ENCODE peak calls at places on chromosomes 4 and X, in nine cellular contexts. One of them, this sample, is unnamed. For H3K36me3, H4K20me1 and H3K9me2, the result is how much of the 10 kb centered on the place peaks cover.

GRCh38 chrX:40867352-40867751 is 132.0 kb upstream of the MED14 start:
- DNase-seq in PC-3: peak
- DNase-seq in PC-9: peak
- DNase-seq in GM23338: no peak
- DNase-seq in HCT116: peak
- DNase-seq in SK-N-SH: no peak
- DNase-seq in GM23248: peak
- DNase-seq in hepatocyte: peak
- DNase-seq in MM.1S: no peak
- DNase-seq in this sample: no peak

GRCh38 chr4:6066191-6066590 is 48.0 kb upstream of the C4orf50 start:
- DNase-seq in MM.1S: no peak
- DNase-seq in HCT116: no peak
- DNase-seq in GM23248: no peak
- DNase-seq in PC-9: no peak
- DNase-seq in PC-3: no peak
- DNase-seq in SK-N-SH: no peak
- DNase-seq in hepatocyte: no peak
- DNase-seq in GM23338: no peak
- DNase-seq in this sample: no peak

GRCh38 chrX:37825225-37825842 is 22.0 kb downstream of the DYNLT3 start:
- DNase-seq in MM.1S: peak
- DNase-seq in hepatocyte: peak
- DNase-seq in HCT116: peak
- DNase-seq in PC-3: peak
- DNase-seq in SK-N-SH: peak
- DNase-seq in GM23248: peak
- DNase-seq in GM23338: peak
- DNase-seq in PC-9: no peak
- DNase-seq in this sample: peak

GRCh38 chr4:100486496-100486895 is 31.3 kb downstream of the EMCN start:
- DNase-seq in SK-N-SH: no peak
- DNase-seq in GM23338: peak
- DNase-seq in GM23248: no peak
- DNase-seq in MM.1S: peak
- DNase-seq in PC-9: no peak
- DNase-seq in hepatocyte: no peak
- DNase-seq in PC-3: no peak
- DNase-seq in HCT116: no peak
- DNase-seq in this sample: no peak

GRCh38 chr4:74327751-74328150 is 19.5 kb downstream of the EPGN start:
- DNase-seq in hepatocyte: no peak
- DNase-seq in HCT116: no peak
- DNase-seq in PC-3: peak
- DNase-seq in SK-N-SH: no peak
- DNase-seq in GM23248: peak
- DNase-seq in PC-9: no peak
- DNase-seq in MM.1S: no peak
- DNase-seq in GM23338: no peak
- DNase-seq in this sample: no peak

GRCh38 chr4:103996637-103997036 is 276.9 kb upstream of the TACR3 start:
- DNase-seq in PC-9: peak
- DNase-seq in PC-3: peak
- DNase-seq in GM23338: peak
- DNase-seq in SK-N-SH: no peak
- DNase-seq in GM23248: peak
- DNase-seq in HCT116: peak
- DNase-seq in MM.1S: no peak
- DNase-seq in hepatocyte: peak
- DNase-seq in this sample: no peak

GRCh38 chr4:79983431-79983830 is 89.6 kb downstream of the ANTXR2 start:
- DNase-seq in GM23248: no peak
- DNase-seq in MM.1S: no peak
- DNase-seq in HCT116: no peak
- DNase-seq in PC-9: no peak
- DNase-seq in SK-N-SH: no peak
- DNase-seq in hepatocyte: no peak
- DNase-seq in GM23338: no peak
- DNase-seq in PC-3: no peak
- DNase-seq in this sample: no peak

GRCh38 chr4:122854860-122855259 is 28.2 kb downstream of the FGF2 start:
- DNase-seq in HCT116: no peak
- DNase-seq in PC-9: peak
- DNase-seq in PC-3: no peak
- DNase-seq in hepatocyte: no peak
- DNase-seq in GM23338: no peak
- DNase-seq in MM.1S: no peak
- DNase-seq in GM23248: no peak
- DNase-seq in SK-N-SH: no peak
- DNase-seq in this sample: no peak

GRCh38 chrX:69988955-69989394 is 60.8 kb downstream of the AWAT2 start:
- DNase-seq in PC-3: no peak
- DNase-seq in SK-N-SH: no peak
- DNase-seq in MM.1S: no peak
- DNase-seq in HCT116: peak
- DNase-seq in GM23248: no peak
- DNase-seq in hepatocyte: no peak
- DNase-seq in PC-9: no peak
- DNase-seq in GM23338: no peak
- DNase-seq in this sample: no peak

GRCh38 chrX:15301924-15302323 is 13.5 kb downstream of the ASB11 start:
- DNase-seq in HCT116: no peak
- DNase-seq in hepatocyte: peak
- DNase-seq in MM.1S: no peak
- DNase-seq in PC-9: no peak
- DNase-seq in SK-N-SH: no peak
- DNase-seq in PC-3: no peak
- DNase-seq in GM23248: peak
- DNase-seq in GM23338: no peak
- DNase-seq in this sample: no peak

GRCh38 chr4:73507541-73507940 is 26.0 kb downstream of the AFM start:
- DNase-seq in MM.1S: no peak
- DNase-seq in hepatocyte: no peak
- DNase-seq in HCT116: no peak
- DNase-seq in GM23248: no peak
- DNase-seq in GM23338: no peak
- DNase-seq in SK-N-SH: no peak
- DNase-seq in PC-3: no peak
- DNase-seq in PC-9: no peak
- DNase-seq in this sample: no peak

GRCh38 chr4:8538703-8539567 is 41.3 kb upstream of the GPR78 start:
- DNase-seq in SK-N-SH: no peak
- DNase-seq in HCT116: peak
- DNase-seq in PC-9: peak
- DNase-seq in PC-3: peak
- DNase-seq in GM23338: no peak
- DNase-seq in GM23248: peak
- DNase-seq in hepatocyte: no peak
- DNase-seq in MM.1S: no peak
- DNase-seq in this sample: no peak

GRCh38 chr4:15262396-15262795 is 165.4 kb upstream of the C1QTNF7 start:
- DNase-seq in hepatocyte: no peak
- DNase-seq in MM.1S: no peak
- DNase-seq in PC-3: peak
- DNase-seq in HCT116: no peak
- DNase-seq in SK-N-SH: no peak
- DNase-seq in PC-9: no peak
- DNase-seq in GM23248: peak
- DNase-seq in GM23338: no peak
- DNase-seq in this sample: no peak

GRCh38 chr4:95122001-95122400 is 364.2 kb downstream of the BMPR1B start:
- DNase-seq in PC-3: no peak
- DNase-seq in MM.1S: no peak
- DNase-seq in HCT116: no peak
- DNase-seq in hepatocyte: no peak
- DNase-seq in SK-N-SH: no peak
- DNase-seq in GM23338: no peak
- DNase-seq in GM23248: no peak
- DNase-seq in PC-9: no peak
- DNase-seq in this sample: no peak

GRCh38 chr4:31307026-31307425 is 586.9 kb downstream of the PCDH7 start:
- DNase-seq in GM23248: no peak
- DNase-seq in GM23338: no peak
- DNase-seq in SK-N-SH: no peak
- DNase-seq in HCT116: no peak
- DNase-seq in MM.1S: no peak
- DNase-seq in PC-9: no peak
- DNase-seq in PC-3: peak
- DNase-seq in hepatocyte: no peak
- DNase-seq in this sample: no peak

GRCh38 chr4:101328063-101328602 is 19.2 kb downstream of the PPP3CA start:
- DNase-seq in PC-3: no peak
- DNase-seq in HCT116: no peak
- DNase-seq in MM.1S: peak
- DNase-seq in hepatocyte: no peak
- DNase-seq in GM23248: no peak
- DNase-seq in GM23338: peak
- DNase-seq in SK-N-SH: no peak
- DNase-seq in PC-9: no peak
- DNase-seq in this sample: no peak

GRCh38 chrX:39730671-39731389 is 366.9 kb downstream of the BCOR start:
- DNase-seq in GM23338: peak
- DNase-seq in HCT116: no peak
- DNase-seq in PC-3: peak
- DNase-seq in PC-9: no peak
- DNase-seq in GM23248: peak
- DNase-seq in hepatocyte: peak
- DNase-seq in MM.1S: peak
- DNase-seq in SK-N-SH: peak
- DNase-seq in this sample: peak

GRCh38 chr4:48093949-48094550 is 40.0 kb downstream of the TXK start:
- DNase-seq in MM.1S: no peak
- DNase-seq in PC-9: peak
- DNase-seq in GM23338: peak
- DNase-seq in SK-N-SH: no peak
- DNase-seq in GM23248: no peak
- DNase-seq in hepatocyte: peak
- DNase-seq in HCT116: no peak
- DNase-seq in PC-3: peak
- DNase-seq in this sample: no peak

GRCh38 chr4:169492436-169493163 is 119.8 kb downstream of the NEK1 start:
- DNase-seq in PC-9: no peak
- DNase-seq in hepatocyte: peak
- DNase-seq in MM.1S: peak
- DNase-seq in GM23248: peak
- DNase-seq in GM23338: peak
- DNase-seq in HCT116: peak
- DNase-seq in PC-3: peak
- DNase-seq in SK-N-SH: peak
- DNase-seq in this sample: peak

DNA sequence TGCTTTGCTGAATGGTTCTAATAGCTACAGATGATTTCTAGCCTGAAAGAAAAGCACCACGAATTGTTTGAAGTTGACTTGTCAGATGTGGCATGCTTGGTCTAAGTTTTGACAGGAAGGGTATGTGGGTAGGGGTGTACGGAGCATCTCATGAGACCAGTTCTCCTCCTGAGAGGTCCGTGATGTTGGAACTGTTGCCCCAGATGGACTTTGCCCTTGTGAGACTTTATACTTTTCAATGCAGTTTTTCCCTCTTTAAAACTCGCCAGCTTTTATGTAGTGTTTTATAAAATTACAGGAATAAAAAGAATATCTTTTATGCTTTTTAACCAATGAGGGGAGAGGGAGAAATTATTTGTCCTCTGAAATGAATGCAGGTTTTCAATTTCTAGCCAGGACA is 16.6 kb upstream of the XG start:
- DNase-seq in MM.1S: no peak
- DNase-seq in PC-3: no peak
- DNase-seq in SK-N-SH: no peak
- DNase-seq in GM23338: no peak
- DNase-seq in HCT116: no peak
- DNase-seq in PC-9: no peak
- DNase-seq in GM23248: no peak
- DNase-seq in hepatocyte: no peak
- DNase-seq in this sample: no peak
- H3K36me3 ChIP-seq in MM.1S: under half
- H3K36me3 ChIP-seq in PC-3: under half
- H3K36me3 ChIP-seq in SK-N-SH: under half
- H3K36me3 ChIP-seq in GM23338: under half
- H3K36me3 ChIP-seq in HCT116: under half
- H3K36me3 ChIP-seq in PC-9: under half
- H3K36me3 ChIP-seq in GM23248: under half
- H3K36me3 ChIP-seq in hepatocyte: under half
- H3K36me3 ChIP-seq in this sample: under half

GRCh38 chr4:1779588-1780382 is 13.3 kb upstream of the FGFR3 start:
- DNase-seq in PC-3: no peak
- DNase-seq in GM23248: no peak
- DNase-seq in SK-N-SH: no peak
- DNase-seq in MM.1S: no peak
- DNase-seq in PC-9: peak
- DNase-seq in GM23338: no peak
- DNase-seq in HCT116: no peak
- DNase-seq in hepatocyte: no peak
- DNase-seq in this sample: no peak
- H4K20me1 ChIP-seq in PC-3: under half
- H4K20me1 ChIP-seq in GM23248: under half
- H4K20me1 ChIP-seq in SK-N-SH: under half
- H4K20me1 ChIP-seq in MM.1S: under half
- H4K20me1 ChIP-seq in PC-9: under half
- H4K20me1 ChIP-seq in GM23338: under half
- H4K20me1 ChIP-seq in HCT116: under half
- H4K20me1 ChIP-seq in hepatocyte: under half
- H4K20me1 ChIP-seq in this sample: under half

GRCh38 chr4:24164054-24164453 is 274.2 kb upstream of the PPARGC1A start:
- DNase-seq in GM23248: peak
- DNase-seq in PC-3: no peak
- DNase-seq in MM.1S: peak
- DNase-seq in HCT116: no peak
- DNase-seq in PC-9: no peak
- DNase-seq in hepatocyte: no peak
- DNase-seq in SK-N-SH: no peak
- DNase-seq in GM23338: no peak
- DNase-seq in this sample: no peak
- H3K9me2 ChIP-seq in GM23248: under half
- H3K9me2 ChIP-seq in PC-3: under half
- H3K9me2 ChIP-seq in MM.1S: under half
- H3K9me2 ChIP-seq in HCT116: under half
- H3K9me2 ChIP-seq in PC-9: under half
- H3K9me2 ChIP-seq in hepatocyte: under half
- H3K9me2 ChIP-seq in SK-N-SH: under half
- H3K9me2 ChIP-seq in GM23338: under half
- H3K9me2 ChIP-seq in this sample: under half

DNA sequence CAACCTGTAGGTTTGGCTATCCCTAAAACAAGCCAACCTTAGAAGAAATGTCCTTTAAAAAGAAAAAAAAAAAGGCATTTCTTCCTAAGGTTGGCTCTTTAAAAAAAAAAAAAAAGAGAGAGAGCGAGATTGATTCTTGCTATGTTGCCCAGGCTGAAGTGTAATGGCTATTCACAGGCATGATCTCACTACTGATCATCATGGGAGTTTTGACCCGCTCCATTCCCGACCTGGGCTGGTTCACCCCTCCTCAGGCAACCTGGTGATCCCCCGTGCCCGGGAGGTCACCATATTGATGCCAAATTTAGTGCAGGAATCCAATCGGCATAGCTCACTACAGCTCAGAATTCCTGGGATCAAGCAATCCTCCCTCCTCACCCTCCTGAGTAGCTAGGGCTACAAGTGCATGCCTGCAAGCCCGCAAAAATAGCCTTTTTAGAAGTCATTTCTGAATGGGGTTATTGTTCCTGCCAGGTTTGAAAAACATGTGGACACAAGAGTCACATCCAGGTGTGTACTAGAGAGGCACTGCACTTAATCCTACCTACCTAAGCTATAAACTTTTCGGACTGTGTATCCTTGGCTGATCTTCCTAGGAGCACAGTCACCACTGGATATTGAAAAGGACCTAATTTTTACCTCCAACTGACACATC is 61.4 kb upstream of the ZCCHC13 start:
- DNase-seq in hepatocyte: no peak
- DNase-seq in MM.1S: no peak
- DNase-seq in PC-9: no peak
- DNase-seq in GM23338: no peak
- DNase-seq in GM23248: no peak
- DNase-seq in PC-3: no peak
- DNase-seq in SK-N-SH: no peak
- DNase-seq in HCT116: no peak
- DNase-seq in this sample: no peak
- H3K36me3 ChIP-seq in hepatocyte: under half
- H3K36me3 ChIP-seq in MM.1S: under half
- H3K36me3 ChIP-seq in PC-9: under half
- H3K36me3 ChIP-seq in GM23338: under half
- H3K36me3 ChIP-seq in GM23248: under half
- H3K36me3 ChIP-seq in PC-3: under half
- H3K36me3 ChIP-seq in SK-N-SH: half or more
- H3K36me3 ChIP-seq in HCT116: under half
- H3K36me3 ChIP-seq in this sample: under half

This sample was measured in Karpas-422.